ENCODE peak calls at places on chromosomes 4 and X, in seven cellular contexts. N is psoas muscle, Y is AG04450, Q is IMR-90, P is coronary artery, E is neural crest cell, M is NB4. O is an unnamed sample.

GRCh38 chrX:93585661-93586060 is 87.7 kb downstream of the NAP1L3 start:
- DNase-seq in N (no peak), Y (no peak), Q (no peak), P (no peak), E (no peak), M (no peak), O (no peak)

GRCh38 chrX:46849933-46850332 is 13.1 kb downstream of the RP2 start:
- DNase-seq in N (no peak), Y (no peak), Q (peak), P (no peak), E (no peak), M (peak), O (no peak)

GRCh38 chr4:21830272-21830671 is 118.3 kb downstream of the KCNIP4 start:
- DNase-seq in N (no peak), Y (no peak), Q (no peak), P (no peak), E (no peak), M (no peak), O (no peak)

GRCh38 chr4:8221476-8221875 is 22.4 kb downstream of the SH3TC1 start:
- DNase-seq in N (no peak), Y (no peak), Q (peak), P (no peak), E (no peak), M (peak), O (no peak)

GRCh38 chr4:138567696-138568095 is 325.5 kb upstream of the SLC7A11 start:
- DNase-seq in N (no peak), Y (no peak), Q (peak), P (no peak), E (no peak), M (no peak), O (no peak)

GRCh38 chr4:158786155-158786581 is 17.3 kb downstream of the FNIP2 start:
- DNase-seq in N (no peak), Y (no peak), Q (peak), P (no peak), E (no peak), M (no peak), O (no peak)

GRCh38 chr4:98746530-98746929 is 88.1 kb upstream of the TSPAN5 start:
- DNase-seq in N (no peak), Y (no peak), Q (peak), P (no peak), E (no peak), M (no peak), O (no peak)

GRCh38 chr4:8665406-8666360 is 73.1 kb downstream of the CPZ start:
- DNase-seq in N (no peak), Y (no peak), Q (peak), P (peak), E (no peak), M (no peak), O (no peak)

GRCh38 chr4:107366900-107367299 is 330.8 kb upstream of the DKK2 start:
- DNase-seq in N (no peak), Y (no peak), Q (no peak), P (no peak), E (no peak), M (no peak), O (no peak)

GRCh38 chrX:70635227-70635626 is 190.6 kb downstream of the DLG3 start:
- DNase-seq in N (no peak), Y (no peak), Q (no peak), P (no peak), E (no peak), M (no peak), O (no peak)
- TF ChIP-seq CTCF in N (no peak), Y (no peak), Q (no peak), P (no peak), E (no peak), M (no peak), O (no peak)

DNA sequence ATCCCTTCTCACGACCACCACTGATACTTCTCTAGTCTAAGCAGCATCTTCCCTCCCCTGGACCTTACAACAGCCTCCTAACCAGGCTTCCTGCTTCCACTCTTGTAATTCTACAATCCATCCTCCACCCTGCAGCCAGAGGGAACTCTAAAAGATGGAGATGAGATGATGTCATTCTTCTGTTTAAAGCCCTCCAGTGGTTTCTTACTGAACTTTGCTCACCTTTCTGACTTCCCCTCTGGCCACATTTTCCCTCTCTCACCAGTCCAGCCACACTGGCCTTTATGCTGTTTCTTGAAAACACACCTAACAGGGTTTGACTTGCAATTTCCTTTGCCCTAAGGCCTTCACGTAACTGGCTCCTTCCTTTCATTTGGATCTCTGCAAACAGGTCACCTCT is 191.4 kb upstream of the NHS start:
- DNase-seq in N (no peak), Y (no peak), Q (no peak), P (no peak), E (no peak), M (no peak), O (no peak)
- TF ChIP-seq CTCF in N (no peak), Y (no peak), Q (no peak), P (no peak), E (no peak), M (no peak), O (no peak)

GRCh38 chr4:86594559-86595425 is 677 bp downstream of the PTPN13 start:
- DNase-seq in N (peak), Y (peak), Q (peak), P (peak), E (no peak), M (peak), O (peak)
- TF ChIP-seq CTCF in N (no peak), Y (peak), Q (peak), P (no peak), E (peak), M (no peak), O (peak)

GRCh38 chr4:13933163-13933562 is 305.6 kb upstream of the BOD1L1 start:
- DNase-seq in N (no peak), Y (no peak), Q (peak), P (no peak), E (no peak), M (peak), O (no peak)
- TF ChIP-seq CTCF in N (no peak), Y (peak), Q (peak), P (no peak), E (no peak), M (peak), O (no peak)

GRCh38 chr4:183443609-183444148 is 757 bp upstream of the CDKN2AIP start:
- DNase-seq in N (no peak), Y (peak), Q (peak), P (peak), E (no peak), M (no peak), O (no peak)

GRCh38 chr4:183438458-183439113 is 5.8 kb upstream of the CDKN2AIP start:
- DNase-seq in N (no peak), Y (peak), Q (peak), P (no peak), E (no peak), M (no peak), O (peak)

GRCh38 chr4:183444149-183444952 is at the start of gene CDKN2AIP:
- DNase-seq in N (peak), Y (peak), Q (peak), P (peak), E (peak), M (peak), O (peak)

GRCh38 chr4:183444953-183445543 is 612 bp downstream of the CDKN2AIP start:
- DNase-seq in N (no peak), Y (no peak), Q (no peak), P (peak), E (peak), M (peak), O (peak)

DNA sequence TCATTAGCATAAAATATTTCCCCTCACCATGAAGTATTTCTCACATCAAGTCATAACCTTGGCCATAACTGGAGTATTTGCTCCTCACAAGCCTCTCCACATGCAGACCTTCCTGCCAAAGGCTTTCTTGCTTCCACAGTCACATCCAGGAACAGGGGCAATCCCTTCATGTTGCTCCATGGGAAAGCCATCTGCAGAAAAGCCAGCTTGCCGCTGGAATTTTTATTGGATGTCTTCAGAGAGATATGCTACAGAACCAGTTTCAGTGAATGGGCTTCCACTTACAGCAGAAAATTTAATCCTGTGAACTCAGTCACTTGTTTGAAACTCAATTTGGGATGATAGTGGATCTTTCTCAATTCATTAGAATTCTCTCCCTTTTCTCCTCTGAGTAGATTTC is 3.2 kb upstream of the CDKN2AIP start:
- DNase-seq in N (no peak), Y (no peak), Q (no peak), P (no peak), E (no peak), M (no peak), O (no peak)
- TF ChIP-seq CTCF in N (no peak), Y (no peak), Q (no peak), P (no peak), E (no peak), M (no peak), O (no peak)

GRCh38 chr4:123096038-123096437 is 173.6 kb upstream of the NUDT6 start:
- DNase-seq in N (no peak), Y (no peak), Q (no peak), P (no peak), E (no peak), M (peak), O (no peak)
- TF ChIP-seq CTCF in N (no peak), Y (peak), Q (no peak), P (no peak), E (peak), M (peak), O (peak)

GRCh38 chrX:129686422-129686948 is 31.7 kb upstream of the APLN start:
- DNase-seq in N (no peak), Y (no peak), Q (peak), P (peak), E (no peak), M (no peak), O (peak)

GRCh38 chrX:129693343-129693742 is 38.6 kb upstream of the APLN start:
- DNase-seq in N (no peak), Y (no peak), Q (no peak), P (peak), E (no peak), M (no peak), O (peak)

GRCh38 chrX:129688097-129688496 is 33.3 kb upstream of the APLN start:
- DNase-seq in N (no peak), Y (no peak), Q (no peak), P (no peak), E (no peak), M (no peak), O (peak)

GRCh38 chrX:129689881-129690280 is 35.1 kb upstream of the APLN start:
- DNase-seq in N (no peak), Y (no peak), Q (no peak), P (peak), E (no peak), M (no peak), O (no peak)

GRCh38 chrX:129690435-129690834 is 35.7 kb upstream of the APLN start:
- DNase-seq in N (peak), Y (no peak), Q (peak), P (peak), E (no peak), M (no peak), O (peak)
- TF ChIP-seq CTCF in N (no peak), Y (no peak), Q (no peak), P (no peak), E (no peak), M (no peak), O (no peak)

O was measured in type B pancreatic cell.